ENCODE peak calls at places on chromosomes 11 and 22, in four cellular contexts. G, H, F and X are unnamed samples.

GRCh38 chr22:36433318-36434231 is 45.8 kb upstream of the MYH9 start:
- DNase-seq in F (no peak), G (no peak), H (no peak), X (peak)

GRCh38 chr11:65793144-65793581 is 6.3 kb downstream of the OVOL1 start:
- DNase-seq in G (no peak), F (peak), H (no peak), X (peak)

GRCh38 chr22:30183861-30184278 is 62.7 kb downstream of the LIF start:
- DNase-seq in H (no peak), G (peak), F (no peak), X (no peak)

GRCh38 chr11:119169272-119169719 is 771 bp downstream of the NLRX1 start:
- DNase-seq in F (peak), G (peak), H (no peak), X (peak)

GRCh38 chr11:76310832-76311231 is 70.1 kb downstream of the THAP12 start:
- DNase-seq in G (no peak), F (no peak), H (no peak), X (no peak)

GRCh38 chr11:66856496-66857233 is at the start of gene LRFN4:
- DNase-seq in G (peak), F (no peak), H (no peak), X (peak)

GRCh38 chr11:121453589-121454299 is 977 bp upstream of the SORL1-AS1 start:
- DNase-seq in F (no peak), G (no peak), H (no peak), X (no peak)

GRCh38 chr11:134120143-134120850 is 51.4 kb downstream of the JAM3 start:
- DNase-seq in H (peak), F (no peak), G (no peak), X (peak)